ENCODE peak calls at places on chromosome 16, in nine cellular contexts. F is HFF-Myc, C is fibroblast of pulmonary artery, X is tibial artery, U is H1, M is pancreas, L is lung, S is spleen, B is upper lobe of right lung. W is an unnamed sample.

GRCh38 chr16:10988879-10989278 is 44.5 kb downstream of the CLEC16A start:
- DNase-seq in M (no peak), C (no peak), U (no peak), X (no peak), F (no peak), L (no peak), B (no peak), S (no peak), W (no peak)

GRCh38 chr16:21117567-21117966 is 33.1 kb downstream of the DNAH3 start:
- DNase-seq in F (no peak), L (no peak), C (no peak), B (no peak), X (no peak), M (no peak), U (no peak), S (peak; percentile 13), W (no peak)

GRCh38 chr16:30561212-30561816 is 3.1 kb upstream of the ZNF764 start:
- DNase-seq in F (no peak), U (peak; percentile 77), X (no peak), S (peak; percentile 86), B (peak; percentile 76), M (peak; percentile 41), C (no peak), L (peak; percentile 43), W (no peak)

GRCh38 chr16:29852654-29853053 is 10.4 kb downstream of the CDIPT start:
- DNase-seq in X (no peak), U (no peak), L (no peak), S (no peak), B (no peak), C (peak; percentile 84), F (peak; percentile 52), M (no peak), W (no peak)

GRCh38 chr16:78748471-78748929 is 649.0 kb downstream of the WWOX start:
- DNase-seq in F (no peak), M (no peak), U (no peak), L (no peak), X (no peak), B (no peak), S (no peak), C (no peak), W (no peak)

GRCh38 chr16:27123795-27124194 is 57.1 kb downstream of the C16orf82 start:
- DNase-seq in C (no peak), B (no peak), X (no peak), U (no peak), F (no peak), L (no peak), M (no peak), S (no peak), W (no peak)

GRCh38 chr16:53421248-53421647 is 13.0 kb upstream of the RBL2 start:
- DNase-seq in F (no peak), B (no peak), C (no peak), S (no peak), X (no peak), U (no peak), L (no peak), M (no peak), W (no peak)

GRCh38 chr16:75647138-75647491 is 350 bp downstream of the KARS1 start:
- DNase-seq in L (no peak), F (no peak), X (no peak), B (no peak), C (no peak), M (no peak), S (no peak), U (no peak), W (no peak)

GRCh38 chr16:64784635-64785034 is 337.2 kb downstream of the CDH11 start:
- DNase-seq in B (no peak), L (no peak), S (no peak), M (no peak), C (no peak), X (no peak), U (no peak), F (no peak), W (no peak)

GRCh38 chr16:69888005-69888560 is 63.1 kb upstream of the CLEC18A start:
- DNase-seq in C (no peak), X (no peak), U (no peak), S (no peak), F (no peak), B (no peak), M (no peak), L (no peak), W (no peak)
- TF ChIP-seq CTCF in C (no peak), X (no peak), U (no peak), S (no peak), F (no peak), B (no peak), M (no peak), L (no peak), W (no peak)

GRCh38 chr16:57622361-57623250 is 5.8 kb upstream of the ADGRG1 start:
- DNase-seq in X (peak; percentile 61), C (no peak), U (no peak), M (peak; percentile 57), B (peak; percentile 61), S (peak; percentile 67), L (no peak), F (no peak), W (no peak)
- H3K4me3 ChIP-seq in X (no peak overlapping the region), C (no peak overlapping the region), U (no peak overlapping the region), M (no peak overlapping the region), B (no peak overlapping the region), S (no peak overlapping the region), L (no peak overlapping the region), F (no peak overlapping the region), W (no peak overlapping the region)

GRCh38 chr16:50023626-50024025 is 1.4 kb upstream of the CNEP1R1 start:
- DNase-seq in X (no peak), S (no peak), B (no peak), C (no peak), M (no peak), F (no peak), L (no peak), U (no peak), W (no peak)

GRCh38 chr16:50025544-50025931 is 513 bp downstream of the CNEP1R1 start:
- DNase-seq in B (no peak), U (peak; percentile 54), F (no peak), M (peak; percentile 20), C (no peak), S (no peak), X (no peak), L (no peak), W (no peak)

GRCh38 chr16:50024684-50025543 is at the start of gene CNEP1R1:
- DNase-seq in C (peak; percentile 98), S (peak; percentile 98), M (peak; percentile 96), U (peak; percentile 94), L (peak; percentile 94), B (peak; percentile 95), X (peak; percentile 97), F (peak; percentile 91), W (peak; percentile 89)

GRCh38 chr16:50024207-50024606 is 818 bp upstream of the CNEP1R1 start:
- DNase-seq in S (no peak), U (no peak), X (no peak), F (no peak), M (no peak), C (no peak), L (no peak), B (no peak), W (no peak)

DNA sequence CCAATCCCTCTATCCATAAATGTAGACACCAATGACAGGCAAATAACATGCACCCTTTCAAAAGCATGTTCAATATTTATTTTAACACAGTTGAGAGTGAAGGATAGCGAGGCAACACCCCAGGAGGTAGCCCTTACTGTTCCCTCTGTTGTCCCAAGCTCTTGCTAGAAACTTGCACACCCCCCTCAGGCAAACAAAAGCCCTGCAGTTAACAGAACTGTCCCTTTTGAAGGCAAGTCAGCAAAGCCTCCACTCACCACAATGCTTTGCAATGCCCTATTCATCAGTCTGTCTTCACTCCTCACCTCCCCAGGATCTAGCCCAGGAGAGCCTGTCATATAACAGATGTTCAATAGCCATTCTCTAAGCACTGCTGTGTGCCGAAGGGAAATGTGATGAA is 3.5 kb upstream of the CNEP1R1 start:
- DNase-seq in C (no peak), S (no peak), U (no peak), F (no peak), M (no peak), L (no peak), B (no peak), X (no peak), W (no peak)
- TF ChIP-seq CTCF in C (no peak), S (no peak), U (peak; percentile 58), F (no peak), M (no peak), L (no peak), B (peak; percentile 19), X (no peak), W (no peak)

GRCh38 chr16:84040206-84040822 is 2.3 kb downstream of the SLC38A8 start:
- DNase-seq in B (no peak), S (no peak), M (no peak), U (no peak), C (no peak), F (no peak), X (no peak), L (no peak), W (no peak)
- H3K4me3 ChIP-seq in B (no peak overlapping the region), S (no peak overlapping the region), M (no peak overlapping the region), U (no peak overlapping the region), C (no peak overlapping the region), F (no peak overlapping the region), X (no peak overlapping the region), L (no peak overlapping the region), W (no peak overlapping the region)

DNA sequence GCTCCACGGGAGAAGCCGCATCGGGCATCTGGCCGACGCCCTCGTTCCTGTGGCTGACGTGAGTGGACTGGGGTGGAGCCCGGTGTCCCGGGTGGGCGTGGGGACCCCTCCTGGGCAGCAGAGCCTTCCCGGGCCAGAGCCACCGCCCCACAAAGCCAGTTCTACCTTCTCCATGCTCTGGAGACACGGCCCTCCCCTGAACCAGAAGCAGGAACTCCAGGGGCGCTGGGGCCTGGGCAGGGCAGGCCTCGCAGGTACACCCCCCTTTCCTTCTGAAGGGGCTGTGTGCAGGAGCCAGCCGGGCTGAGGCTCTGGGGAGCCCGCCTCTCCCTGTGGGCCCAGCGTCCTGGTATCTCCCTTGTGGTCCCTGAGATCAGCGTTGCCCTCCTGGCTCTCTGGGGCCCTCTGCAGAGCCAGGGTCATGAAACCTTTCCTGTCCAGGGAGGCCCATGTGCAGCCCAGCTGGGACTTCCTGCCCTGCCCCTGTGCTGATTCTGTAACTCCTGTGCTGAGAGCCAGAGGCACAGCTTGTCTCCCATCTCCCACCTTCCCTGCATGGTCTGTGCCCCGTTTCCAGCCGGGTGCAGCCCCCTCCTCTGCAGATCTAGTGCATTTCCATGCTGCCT is 6.5 kb downstream of the PIGQ start:
- DNase-seq in C (no peak), F (no peak), U (no peak), S (no peak), L (no peak), B (no peak), M (no peak), X (no peak), W (no peak)
- TF ChIP-seq CTCF in C (no peak), F (no peak), U (no peak), S (no peak), L (no peak), B (no peak), M (no peak), X (no peak), W (no peak)

DNA sequence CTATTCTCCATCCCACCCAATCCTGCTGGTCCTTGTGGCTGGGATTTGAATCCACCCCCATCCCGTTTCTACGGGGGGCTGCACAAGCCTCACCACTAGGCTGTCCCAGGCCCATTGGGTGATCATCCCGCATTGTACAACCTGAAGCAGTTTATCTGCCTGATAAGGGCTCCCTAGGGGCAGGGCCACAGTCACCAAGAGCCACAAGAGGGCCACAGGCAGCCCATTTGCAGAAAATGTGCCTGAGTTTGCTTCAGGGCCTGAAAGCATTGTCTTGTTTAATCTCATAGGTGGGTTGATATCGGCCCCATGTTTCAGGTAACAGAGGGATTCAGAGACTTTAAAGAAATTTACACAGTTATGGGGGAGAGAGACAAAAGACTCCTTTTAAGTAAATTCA is 245.0 kb downstream of the CPPED1 start:
- DNase-seq in X (no peak), L (no peak), U (no peak), M (no peak), S (no peak), F (no peak), B (no peak), C (no peak), W (no peak)
- H3K4me3 ChIP-seq in X (no peak overlapping the region), L (no peak overlapping the region), U (no peak overlapping the region), M (no peak overlapping the region), S (no peak overlapping the region), F (no peak overlapping the region), B (no peak overlapping the region), C (no peak overlapping the region), W (no peak overlapping the region)